ENCODE peak calls at places on chromosome 14, in eight cellular contexts. C is T-helper 9 cell; P is stimulated activated CD8-positive, alpha-beta memory T cell treated with anti-CD3 and anti-CD28 coated beads, Interleukin-2, amount 100 ng/mL, for 1 hour; Q is upper lobe of right lung; D is T follicular helper cell; J is astrocyte of the spinal cord; G is AG08395; O is Calu3. F is an unnamed sample.
A peak's percentile ranks its signal among the peaks of the same experiment; 100 is the strongest.

GRCh38 chr14:75981826-75982723 is at the start of gene TGFB3:
- DNase-seq in D (peak; percentile 64), C (peak; percentile 68), Q (peak; percentile 91), G (peak; percentile 80), J (peak; percentile 96), P (peak; percentile 61), O (peak; percentile 81), F (peak; percentile 65)

GRCh38 chr14:85319998-85320397 is 209.9 kb upstream of the FLRT2 start:
- DNase-seq in C (no peak), D (no peak), J (peak; percentile 64), Q (no peak), P (no peak), G (no peak), O (no peak), F (no peak)

GRCh38 chr14:68377459-68377858 is 415.4 kb downstream of the ZFP36L1 start:
- DNase-seq in C (no peak), J (no peak), P (no peak), D (no peak), Q (no peak), O (peak; percentile 44), G (peak; percentile 30), F (no peak)

GRCh38 chr14:26856832-26857508 is 259.1 kb upstream of the NOVA1 start:
- DNase-seq in C (no peak), J (no peak), G (no peak), Q (no peak), P (no peak), O (no peak), D (no peak), F (no peak)

GRCh38 chr14:51732494-51733080 is 80.9 kb downstream of the FRMD6 start:
- DNase-seq in O (no peak), J (no peak), P (no peak), G (no peak), D (no peak), C (no peak), Q (no peak), F (no peak)

GRCh38 chr14:62667515-62667914 is 377.7 kb downstream of the KCNH5 start:
- DNase-seq in C (no peak), G (no peak), J (no peak), P (no peak), O (no peak), Q (no peak), D (no peak), F (no peak)

GRCh38 chr14:60643443-60644402 is 5.6 kb downstream of the SIX1 start:
- DNase-seq in Q (no peak), O (no peak), P (no peak), J (no peak), G (no peak), D (no peak), C (no peak), F (no peak)

GRCh38 chr14:91058017-91058675 is 2.3 kb downstream of the RPS6KA5 start:
- DNase-seq in C (no peak), O (no peak), G (no peak), P (no peak), Q (no peak), D (no peak), J (no peak), F (no peak)

GRCh38 chr14:99883866-99884650 is 90.8 kb downstream of the EML1 start:
- DNase-seq in J (no peak), C (no peak), D (no peak), G (no peak), O (no peak), Q (no peak), P (no peak), F (no peak)